ENCODE peak calls at places on chromosomes 5 and 9, in nine cellular contexts. R is adrenal gland, Y is prostate gland, Z is uterus, P is IMR-90, C is body of pancreas, M is esophagus muscularis mucosa, H is right lobe of liver, E is tibial nerve. V is an unnamed sample.

GRCh38 chr5:142540774-142541466 is 145.0 kb downstream of the FGF1 start:
- DNase-seq in H (no peak), E (peak), M (no peak), Y (no peak), P (peak), R (peak), C (no peak), Z (peak), V (peak)

GRCh38 chr5:176542135-176542595 is 5.0 kb upstream of the RNF44 start:
- DNase-seq in C (peak), H (no peak), P (no peak), M (no peak), Z (no peak), Y (no peak), R (peak), E (no peak), V (no peak)

GRCh38 chr5:149776376-149777305 is 46.5 kb downstream of the PPARGC1B start:
- DNase-seq in Y (peak), C (no peak), Z (no peak), E (no peak), M (no peak), R (no peak), P (no peak), H (no peak), V (no peak)

GRCh38 chr5:144195443-144195842 is 24.8 kb downstream of the KCTD16 start:
- DNase-seq in H (no peak), R (no peak), P (peak), C (no peak), Y (no peak), E (no peak), Z (no peak), M (no peak), V (no peak)

GRCh38 chr5:37840036-37840909 is at the start of gene GDNF:
- DNase-seq in P (peak), R (no peak), H (peak), M (no peak), Z (peak), C (no peak), Y (no peak), E (no peak), V (peak)

GRCh38 chr5:135429886-135430437 is 17.2 kb downstream of the DCANP1 start:
- DNase-seq in R (no peak), H (no peak), C (no peak), E (no peak), M (no peak), Z (no peak), P (no peak), Y (no peak), V (no peak)

GRCh38 chr9:73780916-73781315 is 629.3 kb downstream of the ANXA1 start:
- DNase-seq in H (no peak), E (no peak), C (no peak), P (no peak), Z (no peak), R (no peak), M (no peak), Y (no peak), V (no peak)

GRCh38 chr5:128904815-128905214 is 60.5 kb upstream of the SLC27A6 start:
- DNase-seq in H (no peak), E (no peak), Y (no peak), Z (no peak), R (no peak), M (no peak), P (no peak), C (no peak), V (no peak)

GRCh38 chr5:139481580-139482049 is 943 bp downstream of the STING1 start:
- DNase-seq in P (peak), M (no peak), E (no peak), Y (no peak), C (no peak), Z (peak), R (no peak), H (no peak), V (peak)

GRCh38 chr5:60843693-60844428 is at the start of gene ELOVL7:
- DNase-seq in P (peak), M (no peak), C (peak), Z (no peak), R (peak), E (no peak), Y (peak), H (peak), V (no peak)

GRCh38 chr5:82766216-82766615 is 311.0 kb downstream of the TMEM167A start:
- DNase-seq in H (no peak), Z (no peak), R (no peak), Y (no peak), M (no peak), P (no peak), C (no peak), E (no peak), V (no peak)

GRCh38 chr9:7613931-7614330 is 185.6 kb downstream of the DMAC1 start:
- DNase-seq in P (no peak), M (no peak), C (no peak), Z (no peak), R (no peak), E (no peak), Y (no peak), H (no peak), V (no peak)

GRCh38 chr5:181191526-181192336 is 13.3 kb downstream of the TRIM7 start:
- DNase-seq in R (peak), Y (peak), Z (peak), M (peak), P (peak), H (peak), C (peak), E (peak), V (peak)

GRCh38 chr5:82720764-82721163 is 356.4 kb downstream of the TMEM167A start:
- DNase-seq in Y (no peak), M (no peak), H (no peak), P (no peak), Z (no peak), R (no peak), C (no peak), E (no peak), V (no peak)

GRCh38 chr9:115114541-115114940 is 3.4 kb downstream of the TNC start:
- DNase-seq in H (no peak), P (no peak), C (no peak), M (no peak), E (no peak), R (no peak), Z (no peak), Y (no peak), V (no peak)

GRCh38 chr9:92294297-92294676 is 790 bp upstream of the IARS1 start:
- DNase-seq in C (no peak), Y (no peak), Z (no peak), M (no peak), R (peak), H (no peak), P (peak), E (no peak), V (peak)

GRCh38 chr5:66207800-66208561 is 63.9 kb downstream of the SREK1 start:
- DNase-seq in Z (peak), Y (no peak), E (no peak), R (no peak), H (no peak), P (no peak), C (no peak), M (no peak), V (peak)

GRCh38 chr5:147388171-147388977 is 121.5 kb downstream of the DPYSL3 start:
- DNase-seq in E (no peak), Z (no peak), H (no peak), C (no peak), R (no peak), M (no peak), Y (no peak), P (no peak), V (no peak)

GRCh38 chr5:52830700-52831099 is 43.0 kb downstream of the ITGA1 start:
- DNase-seq in H (no peak), Y (no peak), E (no peak), R (no peak), C (no peak), M (no peak), Z (no peak), P (no peak), V (no peak)

GRCh38 chr9:136821333-136822031 is 13.7 kb downstream of the RABL6 start:
- DNase-seq in M (no peak), Y (no peak), C (peak), E (no peak), H (peak), P (no peak), R (no peak), Z (no peak), V (no peak)

GRCh38 chr5:9335754-9336495 is 209.9 kb downstream of the SEMA5A start:
- DNase-seq in Y (no peak), E (no peak), M (no peak), Z (no peak), P (no peak), R (no peak), H (no peak), C (no peak), V (no peak)

GRCh38 chr9:81074261-81074660 is 615.1 kb downstream of the TLE1 start:
- DNase-seq in Z (no peak), C (no peak), P (no peak), M (no peak), E (no peak), Y (no peak), H (no peak), R (no peak), V (no peak)

GRCh38 chr5:160747963-160748362 is 104.0 kb downstream of the ATP10B start:
- DNase-seq in M (no peak), C (no peak), P (no peak), Y (no peak), Z (no peak), H (no peak), E (no peak), R (no peak), V (no peak)

GRCh38 chr9:15606667-15607472 is 54.0 kb downstream of the CCDC171 start:
- DNase-seq in E (peak), M (no peak), C (no peak), Z (no peak), H (no peak), P (peak), R (no peak), Y (peak), V (no peak)

GRCh38 chr5:151155149-151155776 is 2.3 kb downstream of the ANXA6 start:
- DNase-seq in Y (no peak), H (no peak), M (no peak), Z (no peak), P (peak), R (no peak), C (no peak), E (no peak), V (no peak)
- H3K4me3 ChIP-seq in Y (peak), H (peak), M (peak), Z (peak), P (peak), R (no peak), C (no peak), E (peak), V (peak)

GRCh38 chr9:98054376-98054951 is 2.1 kb upstream of the NANS start:
- DNase-seq in M (no peak), C (no peak), R (no peak), Y (no peak), P (no peak), Z (no peak), E (no peak), H (no peak), V (no peak)

GRCh38 chr9:98062161-98062560 is 5.6 kb downstream of the NANS start:
- DNase-seq in C (no peak), P (no peak), M (no peak), E (no peak), Y (no peak), Z (no peak), H (no peak), R (no peak), V (no peak)

GRCh38 chr9:98057095-98057799 is 715 bp downstream of the NANS start:
- DNase-seq in Z (no peak), Y (no peak), H (no peak), M (peak), C (no peak), R (no peak), E (peak), P (peak), V (no peak)

GRCh38 chr9:98056403-98057094 is at the start of gene NANS:
- DNase-seq in M (peak), E (peak), R (peak), P (peak), C (peak), H (peak), Z (peak), Y (peak), V (peak)
- TF ChIP-seq POLR2A in M (peak), E (peak), R (peak), P (peak), C (peak), H (peak), Z (peak), Y (peak), V (peak)

GRCh38 chr5:126357585-126358342 is 65.4 kb upstream of the GRAMD2B start:
- DNase-seq in R (no peak), E (no peak), Z (no peak), Y (no peak), C (no peak), P (no peak), H (no peak), M (no peak), V (no peak)

GRCh38 chr5:126358525-126358924 is 64.7 kb upstream of the GRAMD2B start:
- DNase-seq in R (no peak), P (peak), C (no peak), Y (no peak), H (no peak), Z (no peak), E (no peak), M (no peak), V (no peak)

GRCh38 chr5:126355940-126356339 is 67.3 kb upstream of the GRAMD2B start:
- DNase-seq in E (no peak), H (no peak), P (no peak), M (no peak), C (no peak), R (no peak), Y (no peak), Z (no peak), V (no peak)

GRCh38 chr5:126354012-126354856 is 69.0 kb upstream of the GRAMD2B start:
- DNase-seq in M (no peak), C (no peak), P (peak), Z (no peak), E (peak), H (no peak), Y (no peak), R (no peak), V (no peak)

GRCh38 chr5:126354857-126355731 is 68.1 kb upstream of the GRAMD2B start:
- DNase-seq in H (no peak), E (no peak), Y (no peak), M (no peak), C (no peak), R (no peak), Z (no peak), P (no peak), V (no peak)
- H3K4me3 ChIP-seq in H (no peak), E (no peak), Y (no peak), M (no peak), C (no peak), R (no peak), Z (no peak), P (no peak), V (no peak)

GRCh38 chr9:133845659-133845947 is 107.5 kb upstream of the SARDH start:
- DNase-seq in M (no peak), E (no peak), C (no peak), P (no peak), H (no peak), R (no peak), Z (no peak), Y (no peak), V (no peak)
- TF ChIP-seq POLR2A in M (no peak), E (no peak), C (no peak), P (no peak), H (no peak), R (no peak), Z (no peak), Y (no peak), V (no peak)

V was measured in sigmoid colon.